ENCODE peak calls at places on chromosomes 1 and 21, in ten cellular contexts. One of them, this sample, is unnamed.
A peak's percentile ranks its signal among the peaks of the same experiment; 100 is the strongest.

GRCh38 chr1:71414229-71414628 is 333.4 kb upstream of the ZRANB2 start:
- DNase-seq in lower leg skin: no peak
- DNase-seq in thyroid gland: no peak
- DNase-seq in transverse colon: no peak
- DNase-seq in heart left ventricle: no peak
- DNase-seq in body of pancreas: no peak
- DNase-seq in suprapubic skin: no peak
- DNase-seq in prostate gland: no peak
- DNase-seq in uterus: no peak
- DNase-seq in HCT116: no peak
- DNase-seq in this sample: no peak

GRCh38 chr1:118960567-118961136 is 27.5 kb downstream of the TBX15 start:
- DNase-seq in transverse colon: peak; percentile 40
- DNase-seq in uterus: no peak
- DNase-seq in lower leg skin: peak; percentile 92
- DNase-seq in body of pancreas: peak; percentile 17
- DNase-seq in suprapubic skin: peak; percentile 85
- DNase-seq in thyroid gland: no peak
- DNase-seq in heart left ventricle: no peak
- DNase-seq in HCT116: peak; percentile 7
- DNase-seq in prostate gland: no peak
- DNase-seq in this sample: no peak

GRCh38 chr1:56482486-56482885 is 96.9 kb downstream of the PLPP3 start:
- DNase-seq in prostate gland: no peak
- DNase-seq in body of pancreas: no peak
- DNase-seq in uterus: no peak
- DNase-seq in suprapubic skin: no peak
- DNase-seq in transverse colon: no peak
- DNase-seq in HCT116: no peak
- DNase-seq in heart left ventricle: no peak
- DNase-seq in thyroid gland: no peak
- DNase-seq in lower leg skin: no peak
- DNase-seq in this sample: no peak

GRCh38 chr1:207343675-207344074 is 22.2 kb downstream of the CD55 start:
- DNase-seq in prostate gland: no peak
- DNase-seq in uterus: no peak
- DNase-seq in suprapubic skin: no peak
- DNase-seq in transverse colon: no peak
- DNase-seq in thyroid gland: no peak
- DNase-seq in body of pancreas: no peak
- DNase-seq in HCT116: no peak
- DNase-seq in lower leg skin: no peak
- DNase-seq in heart left ventricle: no peak
- DNase-seq in this sample: no peak

GRCh38 chr21:45366476-45366875 is 38.5 kb upstream of the COL18A1 start:
- DNase-seq in body of pancreas: no peak
- DNase-seq in transverse colon: no peak
- DNase-seq in thyroid gland: no peak
- DNase-seq in heart left ventricle: no peak
- DNase-seq in lower leg skin: no peak
- DNase-seq in uterus: no peak
- DNase-seq in suprapubic skin: no peak
- DNase-seq in HCT116: no peak
- DNase-seq in prostate gland: no peak
- DNase-seq in this sample: no peak

GRCh38 chr1:98331232-98331631 is 330.3 kb upstream of the SNX7 start:
- DNase-seq in suprapubic skin: no peak
- DNase-seq in HCT116: no peak
- DNase-seq in transverse colon: no peak
- DNase-seq in uterus: no peak
- DNase-seq in prostate gland: no peak
- DNase-seq in body of pancreas: no peak
- DNase-seq in thyroid gland: no peak
- DNase-seq in heart left ventricle: no peak
- DNase-seq in lower leg skin: no peak
- DNase-seq in this sample: no peak

GRCh38 chr1:178664278-178664677 is 60.8 kb upstream of the RALGPS2 start:
- DNase-seq in transverse colon: peak; percentile 14
- DNase-seq in body of pancreas: no peak
- DNase-seq in HCT116: no peak
- DNase-seq in prostate gland: no peak
- DNase-seq in lower leg skin: no peak
- DNase-seq in suprapubic skin: no peak
- DNase-seq in uterus: no peak
- DNase-seq in thyroid gland: no peak
- DNase-seq in heart left ventricle: no peak
- DNase-seq in this sample: no peak

GRCh38 chr21:14751011-14751410 is 204.9 kb upstream of the SAMSN1 start:
- DNase-seq in transverse colon: no peak
- DNase-seq in body of pancreas: no peak
- DNase-seq in HCT116: no peak
- DNase-seq in thyroid gland: no peak
- DNase-seq in heart left ventricle: no peak
- DNase-seq in uterus: no peak
- DNase-seq in suprapubic skin: no peak
- DNase-seq in lower leg skin: no peak
- DNase-seq in prostate gland: no peak
- DNase-seq in this sample: no peak

GRCh38 chr1:44827197-44828002 is 15.7 kb downstream of the PTCH2 start:
- DNase-seq in body of pancreas: no peak
- DNase-seq in suprapubic skin: no peak
- DNase-seq in heart left ventricle: no peak
- DNase-seq in lower leg skin: no peak
- DNase-seq in transverse colon: no peak
- DNase-seq in uterus: no peak
- DNase-seq in prostate gland: no peak
- DNase-seq in thyroid gland: no peak
- DNase-seq in HCT116: no peak
- DNase-seq in this sample: no peak

GRCh38 chr1:237861944-237862343 is 28.8 kb downstream of the ZP4 start:
- DNase-seq in prostate gland: no peak
- DNase-seq in suprapubic skin: no peak
- DNase-seq in body of pancreas: no peak
- DNase-seq in transverse colon: no peak
- DNase-seq in uterus: no peak
- DNase-seq in heart left ventricle: no peak
- DNase-seq in lower leg skin: no peak
- DNase-seq in HCT116: no peak
- DNase-seq in thyroid gland: no peak
- DNase-seq in this sample: no peak

GRCh38 chr1:81317191-81317590 is 483.5 kb upstream of the ADGRL2 start:
- DNase-seq in transverse colon: no peak
- DNase-seq in uterus: no peak
- DNase-seq in lower leg skin: no peak
- DNase-seq in thyroid gland: no peak
- DNase-seq in heart left ventricle: no peak
- DNase-seq in suprapubic skin: no peak
- DNase-seq in body of pancreas: no peak
- DNase-seq in HCT116: no peak
- DNase-seq in prostate gland: no peak
- DNase-seq in this sample: no peak

GRCh38 chr1:177432897-177433296 is 262.1 kb downstream of the BRINP2 start:
- DNase-seq in body of pancreas: no peak
- DNase-seq in uterus: no peak
- DNase-seq in suprapubic skin: no peak
- DNase-seq in HCT116: no peak
- DNase-seq in transverse colon: no peak
- DNase-seq in thyroid gland: no peak
- DNase-seq in heart left ventricle: no peak
- DNase-seq in lower leg skin: no peak
- DNase-seq in prostate gland: no peak
- DNase-seq in this sample: no peak

DNA sequence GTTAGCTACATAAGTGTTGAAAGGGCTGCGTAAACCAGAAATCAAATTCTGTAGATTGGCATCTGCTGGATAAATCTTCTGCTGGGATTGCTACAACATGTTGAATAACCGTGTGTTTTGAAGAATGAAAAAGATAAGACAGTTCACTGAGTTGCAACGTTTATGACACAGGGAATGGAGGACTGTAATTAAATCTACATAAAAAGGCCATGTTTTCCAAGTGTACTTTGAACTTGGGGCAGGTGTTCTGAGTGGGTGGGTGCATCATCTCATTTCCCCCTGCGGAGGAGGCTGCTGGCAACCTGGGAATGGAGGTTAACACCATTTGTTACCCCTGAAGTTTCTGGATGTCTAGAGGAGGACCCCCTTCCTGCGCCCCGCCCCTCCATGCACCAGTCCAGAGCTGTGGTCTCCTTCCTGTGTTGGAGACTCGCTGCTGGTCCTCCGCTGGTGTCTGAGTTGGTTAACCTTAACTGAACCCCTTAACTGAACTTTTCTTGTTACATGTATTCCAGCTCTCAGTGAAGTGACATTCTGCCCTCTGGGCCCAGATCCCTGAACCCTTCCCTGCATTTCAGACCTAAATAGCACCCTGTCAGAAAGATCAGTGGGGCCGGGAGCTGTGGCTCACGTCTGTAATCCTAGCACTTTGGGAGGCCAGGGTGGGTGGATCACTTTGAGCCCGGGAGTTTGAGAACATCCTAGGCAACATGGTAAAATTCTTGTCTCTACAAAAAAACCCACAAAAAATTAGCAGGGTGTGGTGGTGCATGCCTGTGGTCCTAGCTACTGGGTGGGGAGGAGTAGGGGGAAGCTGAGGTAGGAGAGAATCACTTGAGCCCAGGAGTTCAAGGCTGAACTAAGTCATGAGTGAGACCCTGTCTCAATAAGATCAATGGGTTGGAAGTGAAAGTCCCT is 31.8 kb downstream of the UCK2 start:
- DNase-seq in heart left ventricle: no peak
- DNase-seq in uterus: no peak
- DNase-seq in thyroid gland: no peak
- DNase-seq in HCT116: no peak
- DNase-seq in prostate gland: no peak
- DNase-seq in suprapubic skin: no peak
- DNase-seq in lower leg skin: no peak
- DNase-seq in transverse colon: no peak
- DNase-seq in body of pancreas: no peak
- DNase-seq in this sample: no peak
- TF ChIP-seq POLR2A in heart left ventricle: no peak
- TF ChIP-seq POLR2A in uterus: no peak
- TF ChIP-seq POLR2A in thyroid gland: no peak
- TF ChIP-seq POLR2A in HCT116: no peak
- TF ChIP-seq POLR2A in prostate gland: no peak
- TF ChIP-seq POLR2A in suprapubic skin: no peak
- TF ChIP-seq POLR2A in lower leg skin: no peak
- TF ChIP-seq POLR2A in transverse colon: no peak
- TF ChIP-seq POLR2A in body of pancreas: no peak
- TF ChIP-seq POLR2A in this sample: no peak

GRCh38 chr1:154987326-154987725 is 4.2 kb downstream of the FLAD1 start:
- DNase-seq in HCT116: no peak
- DNase-seq in uterus: no peak
- DNase-seq in thyroid gland: no peak
- DNase-seq in lower leg skin: no peak
- DNase-seq in prostate gland: no peak
- DNase-seq in heart left ventricle: no peak
- DNase-seq in transverse colon: no peak
- DNase-seq in suprapubic skin: no peak
- DNase-seq in body of pancreas: no peak
- DNase-seq in this sample: peak; percentile 65

GRCh38 chr1:154978360-154978759 is 3.9 kb downstream of the CKS1B start:
- DNase-seq in uterus: no peak
- DNase-seq in lower leg skin: no peak
- DNase-seq in prostate gland: no peak
- DNase-seq in body of pancreas: no peak
- DNase-seq in transverse colon: no peak
- DNase-seq in thyroid gland: no peak
- DNase-seq in HCT116: no peak
- DNase-seq in suprapubic skin: no peak
- DNase-seq in heart left ventricle: no peak
- DNase-seq in this sample: no peak

GRCh38 chr1:154983776-154984466 is 777 bp downstream of the FLAD1 start:
- DNase-seq in uterus: no peak
- DNase-seq in suprapubic skin: no peak
- DNase-seq in body of pancreas: no peak
- DNase-seq in HCT116: no peak
- DNase-seq in transverse colon: no peak
- DNase-seq in prostate gland: no peak
- DNase-seq in lower leg skin: no peak
- DNase-seq in thyroid gland: no peak
- DNase-seq in heart left ventricle: no peak
- DNase-seq in this sample: peak; percentile 62

GRCh38 chr1:154988053-154988954 is 5.1 kb upstream of the LENEP start:
- DNase-seq in uterus: no peak
- DNase-seq in suprapubic skin: no peak
- DNase-seq in HCT116: no peak
- DNase-seq in heart left ventricle: no peak
- DNase-seq in body of pancreas: no peak
- DNase-seq in transverse colon: no peak
- DNase-seq in prostate gland: no peak
- DNase-seq in thyroid gland: no peak
- DNase-seq in lower leg skin: no peak
- DNase-seq in this sample: no peak

GRCh38 chr1:154982897-154983648 is at the start of gene FLAD1:
- DNase-seq in thyroid gland: peak; percentile 97
- DNase-seq in heart left ventricle: peak; percentile 99
- DNase-seq in body of pancreas: peak; percentile 99
- DNase-seq in HCT116: peak; percentile 100
- DNase-seq in lower leg skin: peak; percentile 99
- DNase-seq in prostate gland: peak; percentile 99
- DNase-seq in transverse colon: peak; percentile 97
- DNase-seq in suprapubic skin: peak; percentile 98
- DNase-seq in uterus: peak; percentile 93
- DNase-seq in this sample: peak; percentile 99
- TF ChIP-seq POLR2A in thyroid gland: peak; percentile 65
- TF ChIP-seq POLR2A in heart left ventricle: no peak
- TF ChIP-seq POLR2A in body of pancreas: peak; percentile 50
- TF ChIP-seq POLR2A in HCT116: peak; percentile 77
- TF ChIP-seq POLR2A in lower leg skin: no peak
- TF ChIP-seq POLR2A in prostate gland: no peak
- TF ChIP-seq POLR2A in transverse colon: peak; percentile 69
- TF ChIP-seq POLR2A in suprapubic skin: no peak
- TF ChIP-seq POLR2A in uterus: no peak
- TF ChIP-seq POLR2A in this sample: no peak

DNA sequence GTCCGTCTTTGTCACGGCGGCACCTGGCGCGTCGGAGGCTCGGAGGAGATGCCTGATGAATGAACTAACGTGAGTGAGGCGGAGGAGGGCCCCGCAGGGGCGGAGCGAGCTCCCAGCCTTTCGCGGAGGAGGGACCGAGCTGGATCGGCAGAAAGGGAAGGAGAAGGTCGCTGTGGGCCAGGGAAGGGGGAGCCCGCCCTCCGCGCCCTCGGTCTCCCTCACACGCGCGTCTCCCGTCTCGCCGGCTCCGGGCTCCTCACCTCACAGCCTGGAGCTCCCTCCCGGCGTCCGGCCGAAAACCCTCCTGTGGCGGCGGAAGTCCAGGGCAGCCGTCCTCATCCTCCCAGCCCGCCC is 518 bp downstream of the ZNF496 start:
- DNase-seq in body of pancreas: peak; percentile 72
- DNase-seq in uterus: peak; percentile 84
- DNase-seq in thyroid gland: peak; percentile 83
- DNase-seq in transverse colon: peak; percentile 87
- DNase-seq in heart left ventricle: peak; percentile 77
- DNase-seq in lower leg skin: peak; percentile 94
- DNase-seq in prostate gland: peak; percentile 72
- DNase-seq in HCT116: peak; percentile 34
- DNase-seq in suprapubic skin: peak; percentile 88
- DNase-seq in this sample: peak; percentile 86
- TF ChIP-seq POLR2A in body of pancreas: peak; percentile 74
- TF ChIP-seq POLR2A in uterus: peak; percentile 43
- TF ChIP-seq POLR2A in thyroid gland: peak; percentile 84
- TF ChIP-seq POLR2A in transverse colon: peak; percentile 82
- TF ChIP-seq POLR2A in heart left ventricle: no peak
- TF ChIP-seq POLR2A in lower leg skin: no peak
- TF ChIP-seq POLR2A in prostate gland: peak; percentile 78
- TF ChIP-seq POLR2A in HCT116: no peak
- TF ChIP-seq POLR2A in suprapubic skin: peak; percentile 34
- TF ChIP-seq POLR2A in this sample: no peak

GRCh38 chr1:205317311-205317917 is 4.1 kb downstream of the NUAK2 start:
- DNase-seq in prostate gland: peak; percentile 88
- DNase-seq in body of pancreas: peak; percentile 98
- DNase-seq in transverse colon: peak; percentile 93
- DNase-seq in thyroid gland: peak; percentile 99
- DNase-seq in lower leg skin: peak; percentile 89
- DNase-seq in uterus: peak; percentile 39
- DNase-seq in HCT116: no peak
- DNase-seq in suprapubic skin: no peak
- DNase-seq in heart left ventricle: peak; percentile 71
- DNase-seq in this sample: no peak
- TF ChIP-seq POLR2A in prostate gland: no peak
- TF ChIP-seq POLR2A in body of pancreas: peak; percentile 36
- TF ChIP-seq POLR2A in transverse colon: peak; percentile 33
- TF ChIP-seq POLR2A in thyroid gland: peak; percentile 76
- TF ChIP-seq POLR2A in lower leg skin: no peak
- TF ChIP-seq POLR2A in uterus: no peak
- TF ChIP-seq POLR2A in HCT116: no peak
- TF ChIP-seq POLR2A in suprapubic skin: no peak
- TF ChIP-seq POLR2A in heart left ventricle: no peak
- TF ChIP-seq POLR2A in this sample: no peak